ENCODE peak calls at places on chromosomes 5 and 9, in six cellular contexts. R is fibroblast of the conjunctiva; G is GM23248; D is stimulated activated CD4-positive, alpha-beta T cell treated with anti-CD3 and anti-CD28 coated beads, Interleukin-12 subunit alpha, Interleukin-12 subunit beta, amount 100 ng/mL, for 24 hours; A is dermis microvascular lymphatic vessel endothelial cell; I is GM04504. L is an unnamed sample.

GRCh38 chr9:6197330-6197729 is 18.3 kb upstream of the IL33 start:
- DNase-seq in G (peak), R (no peak), A (peak), I (no peak), D (no peak), L (no peak)

GRCh38 chr9:128787583-128788156 is 617 bp downstream of the TBC1D13 start:
- DNase-seq in D (no peak), I (no peak), A (peak), G (peak), R (no peak), L (no peak)

GRCh38 chr9:89877051-89878002 is 272.5 kb downstream of the GADD45G start:
- DNase-seq in A (no peak), G (no peak), I (no peak), D (no peak), R (no peak), L (no peak)

GRCh38 chr5:32679218-32679617 is 31.9 kb upstream of the NPR3 start:
- DNase-seq in R (no peak), I (no peak), G (no peak), A (no peak), D (no peak), L (no peak)

GRCh38 chr5:135697251-135697958 is 118.6 kb upstream of the CXCL14 start:
- DNase-seq in D (no peak), I (no peak), G (no peak), R (no peak), A (no peak), L (no peak)

GRCh38 chr9:84340535-84340934 is at the start of gene SLC28A3:
- DNase-seq in I (no peak), D (no peak), G (no peak), A (no peak), R (no peak), L (no peak)

GRCh38 chr9:103992938-103993595 is 101.0 kb upstream of the SMC2 start:
- DNase-seq in A (no peak), D (no peak), I (no peak), G (no peak), R (no peak), L (no peak)

GRCh38 chr5:477871-478270 is 34.9 kb downstream of the EXOC3 start:
- DNase-seq in I (no peak), D (no peak), A (no peak), R (no peak), G (no peak), L (no peak)

GRCh38 chr9:116115731-116116353 is 37.7 kb upstream of the PAPPA start:
- DNase-seq in G (peak), R (peak), I (no peak), D (no peak), A (no peak), L (no peak)

GRCh38 chr9:122383992-122384461 is 13.2 kb downstream of the PTGS1 start:
- DNase-seq in A (peak), R (peak), D (no peak), G (peak), I (peak), L (no peak)

GRCh38 chr5:64784451-64785025 is 15.8 kb downstream of the CWC27 start:
- DNase-seq in I (peak), R (peak), G (peak), D (peak), A (peak), L (peak)

GRCh38 chr5:147175516-147176097 is 59.2 kb upstream of the STK32A start:
- DNase-seq in R (no peak), G (no peak), D (no peak), A (no peak), I (no peak), L (no peak)

GRCh38 chr5:146451411-146451810 is 4.3 kb downstream of the TCERG1 start:
- DNase-seq in I (no peak), R (no peak), G (no peak), D (no peak), A (no peak), L (no peak)

GRCh38 chr5:81972496-81972791 is 621 bp downstream of the ATG10 start:
- DNase-seq in I (no peak), A (no peak), G (no peak), D (no peak), R (no peak), L (no peak)

GRCh38 chr5:30063503-30063902 is 1130.0 kb upstream of the CDH6 start:
- DNase-seq in A (no peak), G (no peak), I (no peak), R (no peak), D (no peak), L (no peak)

GRCh38 chr9:113999256-114000062 is 78.6 kb downstream of the AMBP start:
- DNase-seq in G (peak), D (no peak), R (no peak), A (peak), I (no peak), L (no peak)

GRCh38 chr9:137371521-137371941 is 51.4 kb downstream of the EXD3 start:
- DNase-seq in D (no peak), G (no peak), R (no peak), I (no peak), A (no peak), L (no peak)

GRCh38 chr5:74660146-74660545 is 19.6 kb upstream of the ENC1 start:
- DNase-seq in I (no peak), G (peak), A (no peak), R (no peak), D (no peak), L (no peak)

GRCh38 chr5:10366310-10367297 is 13.1 kb downstream of the MARCHF6 start:
- DNase-seq in A (no peak), G (peak), I (no peak), R (no peak), D (no peak), L (no peak)

GRCh38 chr9:86938780-86939179 is 8.5 kb downstream of the GAS1 start:
- DNase-seq in I (no peak), A (no peak), G (no peak), D (no peak), R (no peak), L (no peak)

GRCh38 chr9:82354260-82354659 is 365.7 kb downstream of the SPATA31D1 start:
- DNase-seq in R (no peak), G (peak), D (no peak), I (peak), A (no peak), L (no peak)

GRCh38 chr9:87748895-87749294 is 23.0 kb downstream of the CTSL start:
- DNase-seq in A (peak), R (no peak), I (no peak), D (no peak), G (no peak), L (no peak)

GRCh38 chr9:26637101-26637500 is 255.5 kb downstream of the CAAP1 start:
- DNase-seq in A (no peak), G (no peak), R (no peak), D (no peak), I (no peak), L (no peak)

GRCh38 chr5:163658702-163659567 is 153.5 kb downstream of the MAT2B start:
- DNase-seq in R (peak), D (no peak), A (no peak), G (no peak), I (no peak), L (no peak)